ENCODE peak calls at places on chromosome 3, in ten cellular contexts. One of them, this sample, is unnamed.

GRCh38 chr3:42023380-42023779 is 61.5 kb upstream of the ULK4 start:
- DNase-seq in mucosa of descending colon: no peak
- DNase-seq in dorsolateral prefrontal cortex: no peak
- DNase-seq in AG09319: no peak
- DNase-seq in transverse colon: no peak
- DNase-seq in GM12864: no peak
- DNase-seq in uterus: no peak
- DNase-seq in HFF-Myc: no peak
- DNase-seq in CD4-positive, alpha-beta T cell: no peak
- DNase-seq in stomach: no peak
- DNase-seq in this sample: no peak

GRCh38 chr3:136380530-136380929 is 130.4 kb downstream of the PCCB start:
- DNase-seq in AG09319: no peak
- DNase-seq in transverse colon: no peak
- DNase-seq in HFF-Myc: no peak
- DNase-seq in GM12864: no peak
- DNase-seq in stomach: no peak
- DNase-seq in uterus: no peak
- DNase-seq in CD4-positive, alpha-beta T cell: no peak
- DNase-seq in dorsolateral prefrontal cortex: no peak
- DNase-seq in mucosa of descending colon: no peak
- DNase-seq in this sample: no peak

GRCh38 chr3:138361561-138361971 is 13.2 kb downstream of the MRAS start:
- DNase-seq in CD4-positive, alpha-beta T cell: no peak
- DNase-seq in GM12864: no peak
- DNase-seq in stomach: no peak
- DNase-seq in transverse colon: no peak
- DNase-seq in mucosa of descending colon: no peak
- DNase-seq in HFF-Myc: no peak
- DNase-seq in uterus: no peak
- DNase-seq in dorsolateral prefrontal cortex: no peak
- DNase-seq in AG09319: no peak
- DNase-seq in this sample: no peak

GRCh38 chr3:10354373-10355015 is 33.6 kb upstream of the SEC13 start:
- DNase-seq in AG09319: no peak
- DNase-seq in transverse colon: no peak
- DNase-seq in CD4-positive, alpha-beta T cell: no peak
- DNase-seq in HFF-Myc: no peak
- DNase-seq in uterus: no peak
- DNase-seq in GM12864: no peak
- DNase-seq in stomach: no peak
- DNase-seq in dorsolateral prefrontal cortex: no peak
- DNase-seq in mucosa of descending colon: no peak
- DNase-seq in this sample: no peak

GRCh38 chr3:32371466-32372212 is 20.0 kb upstream of the CMTM7 start:
- DNase-seq in stomach: no peak
- DNase-seq in dorsolateral prefrontal cortex: no peak
- DNase-seq in AG09319: no peak
- DNase-seq in CD4-positive, alpha-beta T cell: no peak
- DNase-seq in mucosa of descending colon: no peak
- DNase-seq in uterus: no peak
- DNase-seq in HFF-Myc: no peak
- DNase-seq in GM12864: no peak
- DNase-seq in transverse colon: no peak
- DNase-seq in this sample: no peak

GRCh38 chr3:71680588-71680987 is 44.6 kb downstream of the EIF4E3 start:
- DNase-seq in AG09319: no peak
- DNase-seq in GM12864: no peak
- DNase-seq in transverse colon: no peak
- DNase-seq in stomach: no peak
- DNase-seq in uterus: no peak
- DNase-seq in dorsolateral prefrontal cortex: no peak
- DNase-seq in mucosa of descending colon: no peak
- DNase-seq in HFF-Myc: no peak
- DNase-seq in CD4-positive, alpha-beta T cell: no peak
- DNase-seq in this sample: no peak

GRCh38 chr3:53103566-53104296 is 26.5 kb downstream of the RFT1 start:
- DNase-seq in transverse colon: no peak
- DNase-seq in mucosa of descending colon: no peak
- DNase-seq in CD4-positive, alpha-beta T cell: no peak
- DNase-seq in HFF-Myc: no peak
- DNase-seq in stomach: no peak
- DNase-seq in AG09319: no peak
- DNase-seq in dorsolateral prefrontal cortex: no peak
- DNase-seq in GM12864: no peak
- DNase-seq in uterus: no peak
- DNase-seq in this sample: no peak

GRCh38 chr3:71372911-71373637 is 210.5 kb downstream of the FOXP1 start:
- DNase-seq in CD4-positive, alpha-beta T cell: no peak
- DNase-seq in AG09319: no peak
- DNase-seq in GM12864: no peak
- DNase-seq in stomach: no peak
- DNase-seq in uterus: no peak
- DNase-seq in HFF-Myc: no peak
- DNase-seq in transverse colon: no peak
- DNase-seq in mucosa of descending colon: no peak
- DNase-seq in dorsolateral prefrontal cortex: no peak
- DNase-seq in this sample: no peak

GRCh38 chr3:165283328-165283727 is 87.1 kb upstream of the SLITRK3 start:
- DNase-seq in AG09319: no peak
- DNase-seq in mucosa of descending colon: no peak
- DNase-seq in stomach: no peak
- DNase-seq in GM12864: no peak
- DNase-seq in CD4-positive, alpha-beta T cell: no peak
- DNase-seq in HFF-Myc: no peak
- DNase-seq in transverse colon: no peak
- DNase-seq in uterus: no peak
- DNase-seq in dorsolateral prefrontal cortex: no peak
- DNase-seq in this sample: no peak

GRCh38 chr3:112013058-112013783 is 14.5 kb downstream of the TAGLN3 start:
- DNase-seq in dorsolateral prefrontal cortex: peak
- DNase-seq in uterus: peak
- DNase-seq in stomach: peak
- DNase-seq in CD4-positive, alpha-beta T cell: peak
- DNase-seq in GM12864: peak
- DNase-seq in mucosa of descending colon: peak
- DNase-seq in transverse colon: peak
- DNase-seq in HFF-Myc: peak
- DNase-seq in AG09319: peak
- DNase-seq in this sample: peak

GRCh38 chr3:19331931-19332330 is 183.6 kb downstream of the KCNH8 start:
- DNase-seq in transverse colon: no peak
- DNase-seq in HFF-Myc: no peak
- DNase-seq in dorsolateral prefrontal cortex: no peak
- DNase-seq in CD4-positive, alpha-beta T cell: no peak
- DNase-seq in GM12864: no peak
- DNase-seq in mucosa of descending colon: no peak
- DNase-seq in AG09319: no peak
- DNase-seq in uterus: no peak
- DNase-seq in stomach: no peak
- DNase-seq in this sample: no peak

GRCh38 chr3:171791695-171792082 is 18.6 kb downstream of the PLD1 start:
- DNase-seq in uterus: no peak
- DNase-seq in dorsolateral prefrontal cortex: peak
- DNase-seq in HFF-Myc: no peak
- DNase-seq in mucosa of descending colon: no peak
- DNase-seq in AG09319: no peak
- DNase-seq in stomach: no peak
- DNase-seq in transverse colon: no peak
- DNase-seq in GM12864: no peak
- DNase-seq in CD4-positive, alpha-beta T cell: no peak
- DNase-seq in this sample: no peak

GRCh38 chr3:194497799-194498575 is 11.2 kb upstream of the ATP13A3 start:
- DNase-seq in transverse colon: peak
- DNase-seq in stomach: no peak
- DNase-seq in AG09319: no peak
- DNase-seq in uterus: no peak
- DNase-seq in dorsolateral prefrontal cortex: no peak
- DNase-seq in GM12864: no peak
- DNase-seq in CD4-positive, alpha-beta T cell: no peak
- DNase-seq in HFF-Myc: no peak
- DNase-seq in mucosa of descending colon: no peak
- DNase-seq in this sample: no peak

GRCh38 chr3:168049366-168049974 is 46.3 kb downstream of the GOLIM4 start:
- DNase-seq in transverse colon: no peak
- DNase-seq in AG09319: no peak
- DNase-seq in HFF-Myc: no peak
- DNase-seq in mucosa of descending colon: no peak
- DNase-seq in dorsolateral prefrontal cortex: no peak
- DNase-seq in GM12864: no peak
- DNase-seq in CD4-positive, alpha-beta T cell: no peak
- DNase-seq in stomach: no peak
- DNase-seq in uterus: peak
- DNase-seq in this sample: no peak

GRCh38 chr3:118641608-118642007 is 393.0 kb downstream of the IGSF11 start:
- DNase-seq in HFF-Myc: no peak
- DNase-seq in GM12864: no peak
- DNase-seq in mucosa of descending colon: no peak
- DNase-seq in AG09319: no peak
- DNase-seq in dorsolateral prefrontal cortex: peak
- DNase-seq in transverse colon: no peak
- DNase-seq in CD4-positive, alpha-beta T cell: no peak
- DNase-seq in uterus: no peak
- DNase-seq in stomach: no peak
- DNase-seq in this sample: no peak

GRCh38 chr3:97662808-97663207 is 101.8 kb upstream of the ARL6 start:
- DNase-seq in CD4-positive, alpha-beta T cell: no peak
- DNase-seq in AG09319: no peak
- DNase-seq in GM12864: no peak
- DNase-seq in uterus: no peak
- DNase-seq in HFF-Myc: no peak
- DNase-seq in dorsolateral prefrontal cortex: no peak
- DNase-seq in transverse colon: no peak
- DNase-seq in mucosa of descending colon: no peak
- DNase-seq in stomach: no peak
- DNase-seq in this sample: no peak

GRCh38 chr3:120472121-120472844 is 21.5 kb upstream of the FSTL1 start:
- DNase-seq in GM12864: no peak
- DNase-seq in dorsolateral prefrontal cortex: no peak
- DNase-seq in uterus: no peak
- DNase-seq in mucosa of descending colon: no peak
- DNase-seq in stomach: no peak
- DNase-seq in HFF-Myc: no peak
- DNase-seq in CD4-positive, alpha-beta T cell: no peak
- DNase-seq in transverse colon: no peak
- DNase-seq in AG09319: no peak
- DNase-seq in this sample: no peak

GRCh38 chr3:3084890-3085289 is 25.3 kb downstream of the IL5RA start:
- DNase-seq in transverse colon: no peak
- DNase-seq in dorsolateral prefrontal cortex: no peak
- DNase-seq in stomach: no peak
- DNase-seq in HFF-Myc: no peak
- DNase-seq in CD4-positive, alpha-beta T cell: no peak
- DNase-seq in mucosa of descending colon: no peak
- DNase-seq in AG09319: no peak
- DNase-seq in GM12864: no peak
- DNase-seq in uterus: no peak
- DNase-seq in this sample: no peak
- TF ChIP-seq CTCF in transverse colon: no peak
- TF ChIP-seq CTCF in dorsolateral prefrontal cortex: no peak
- TF ChIP-seq CTCF in stomach: no peak
- TF ChIP-seq CTCF in HFF-Myc: no peak
- TF ChIP-seq CTCF in CD4-positive, alpha-beta T cell: no peak
- TF ChIP-seq CTCF in mucosa of descending colon: no peak
- TF ChIP-seq CTCF in AG09319: no peak
- TF ChIP-seq CTCF in GM12864: no peak
- TF ChIP-seq CTCF in uterus: no peak
- TF ChIP-seq CTCF in this sample: no peak

DNA sequence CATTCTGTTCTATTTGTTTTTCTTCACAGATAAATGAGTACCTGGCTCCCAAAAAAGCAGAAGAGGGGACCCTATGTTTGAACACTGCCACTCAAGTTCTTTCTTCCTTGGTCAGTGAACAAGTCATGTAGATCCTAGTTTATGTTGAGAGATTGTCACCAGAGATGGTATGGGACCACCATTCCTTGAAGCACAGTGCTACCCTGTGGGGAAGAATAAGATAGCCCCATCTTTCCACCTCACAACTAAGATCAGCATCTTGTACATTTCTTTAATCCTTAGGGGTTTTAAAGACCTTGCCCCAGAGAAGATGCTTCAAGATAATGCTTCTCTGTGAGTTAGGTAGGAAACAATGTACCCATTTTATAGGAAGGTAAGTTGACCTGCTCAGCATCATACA is 233.5 kb upstream of the WNT5A start:
- DNase-seq in AG09319: peak
- DNase-seq in dorsolateral prefrontal cortex: no peak
- DNase-seq in uterus: no peak
- DNase-seq in mucosa of descending colon: no peak
- DNase-seq in GM12864: no peak
- DNase-seq in transverse colon: no peak
- DNase-seq in stomach: no peak
- DNase-seq in HFF-Myc: no peak
- DNase-seq in CD4-positive, alpha-beta T cell: no peak
- DNase-seq in this sample: peak
- TF ChIP-seq CTCF in AG09319: peak
- TF ChIP-seq CTCF in dorsolateral prefrontal cortex: no peak
- TF ChIP-seq CTCF in uterus: no peak
- TF ChIP-seq CTCF in mucosa of descending colon: no peak
- TF ChIP-seq CTCF in GM12864: peak
- TF ChIP-seq CTCF in transverse colon: peak
- TF ChIP-seq CTCF in stomach: no peak
- TF ChIP-seq CTCF in HFF-Myc: peak
- TF ChIP-seq CTCF in CD4-positive, alpha-beta T cell: no peak
- TF ChIP-seq CTCF in this sample: peak

DNA sequence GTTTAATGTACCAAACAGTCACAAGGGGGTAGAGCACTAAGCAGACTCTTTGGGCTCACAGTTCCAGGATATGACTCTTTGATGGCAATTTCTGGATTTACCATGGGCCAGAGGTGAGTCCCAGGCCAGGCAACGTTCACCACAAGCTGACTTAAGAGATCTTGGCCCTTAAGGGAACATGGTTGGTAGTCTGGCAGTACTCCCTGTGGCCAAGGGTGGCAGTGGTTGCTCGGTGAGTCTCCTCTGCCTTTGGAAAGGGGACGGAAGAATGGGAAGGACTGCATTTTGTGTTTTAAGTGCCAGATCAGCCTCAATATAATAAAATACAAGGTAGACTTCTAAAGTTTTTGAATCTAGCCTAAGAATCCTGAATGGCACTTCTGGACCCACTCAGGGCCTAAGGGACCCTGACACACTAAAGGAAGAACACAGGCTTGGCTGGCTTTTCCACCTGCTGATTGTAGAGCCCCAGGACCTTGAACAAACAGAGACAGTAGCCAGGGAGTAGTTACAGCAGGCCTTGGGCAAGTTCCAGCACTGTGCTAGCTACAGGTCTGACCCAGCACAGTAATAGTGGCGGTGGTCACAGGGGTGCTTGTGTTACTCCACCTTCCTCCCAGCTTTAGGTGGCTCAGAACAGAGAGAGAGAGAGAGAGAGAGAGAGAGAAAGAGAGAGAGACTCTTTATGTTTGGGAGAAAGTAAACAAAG is 730.7 kb upstream of the ALCAM start:
- DNase-seq in mucosa of descending colon: no peak
- DNase-seq in GM12864: no peak
- DNase-seq in dorsolateral prefrontal cortex: no peak
- DNase-seq in transverse colon: no peak
- DNase-seq in AG09319: no peak
- DNase-seq in uterus: no peak
- DNase-seq in HFF-Myc: no peak
- DNase-seq in CD4-positive, alpha-beta T cell: no peak
- DNase-seq in stomach: peak
- DNase-seq in this sample: no peak
- TF ChIP-seq CTCF in mucosa of descending colon: no peak
- TF ChIP-seq CTCF in GM12864: peak
- TF ChIP-seq CTCF in dorsolateral prefrontal cortex: no peak
- TF ChIP-seq CTCF in transverse colon: no peak
- TF ChIP-seq CTCF in AG09319: no peak
- TF ChIP-seq CTCF in uterus: no peak
- TF ChIP-seq CTCF in HFF-Myc: no peak
- TF ChIP-seq CTCF in CD4-positive, alpha-beta T cell: no peak
- TF ChIP-seq CTCF in stomach: no peak
- TF ChIP-seq CTCF in this sample: no peak

GRCh38 chr3:31106204-31106603 is 211.7 kb upstream of the GADL1 start:
- DNase-seq in stomach: no peak
- DNase-seq in HFF-Myc: peak
- DNase-seq in dorsolateral prefrontal cortex: no peak
- DNase-seq in transverse colon: peak
- DNase-seq in GM12864: no peak
- DNase-seq in CD4-positive, alpha-beta T cell: no peak
- DNase-seq in uterus: no peak
- DNase-seq in mucosa of descending colon: no peak
- DNase-seq in AG09319: peak
- DNase-seq in this sample: no peak
- TF ChIP-seq CTCF in stomach: no peak
- TF ChIP-seq CTCF in HFF-Myc: no peak
- TF ChIP-seq CTCF in dorsolateral prefrontal cortex: no peak
- TF ChIP-seq CTCF in transverse colon: no peak
- TF ChIP-seq CTCF in GM12864: no peak
- TF ChIP-seq CTCF in CD4-positive, alpha-beta T cell: no peak
- TF ChIP-seq CTCF in uterus: no peak
- TF ChIP-seq CTCF in mucosa of descending colon: no peak
- TF ChIP-seq CTCF in AG09319: no peak
- TF ChIP-seq CTCF in this sample: no peak